ENCODE peak calls at places on chromosomes 1 and 21, in six cellular contexts. A, Y, E, X, J and K are unnamed samples.
A peak's percentile ranks its signal among the peaks of the same experiment; 100 is the strongest.

GRCh38 chr1:48109390-48110009 is 112.3 kb upstream of the TRABD2B start:
- DNase-seq in J (no peak), X (no peak), E (peak; percentile 24), Y (no peak), A (no peak), K (peak; percentile 42)

GRCh38 chr1:53133261-53134041 is 9.0 kb downstream of the SLC1A7 start:
- DNase-seq in X (no peak), Y (no peak), J (no peak), E (no peak), A (no peak), K (no peak)

GRCh38 chr1:106876384-106876783 is 180.1 kb upstream of the PRMT6 start:
- DNase-seq in Y (no peak), E (no peak), A (no peak), X (no peak), J (no peak), K (no peak)

GRCh38 chr1:230422221-230422981 is 3.7 kb downstream of the PGBD5 start:
- DNase-seq in E (no peak), X (no peak), J (no peak), A (no peak), Y (no peak), K (no peak)

GRCh38 chr1:183023146-183023600 is at the start of gene LAMC1:
- DNase-seq in A (no peak), X (peak; percentile 79), J (peak; percentile 86), Y (peak; percentile 87), E (no peak), K (peak; percentile 90)

GRCh38 chr1:180198186-180198585 is 31.9 kb upstream of the LHX4 start:
- DNase-seq in Y (no peak), X (no peak), E (no peak), J (no peak), A (no peak), K (peak; percentile 25)

GRCh38 chr1:48039088-48040049 is 42.2 kb upstream of the TRABD2B start:
- DNase-seq in E (no peak), A (no peak), J (no peak), X (no peak), Y (no peak), K (peak; percentile 83)

GRCh38 chr1:156119503-156120209 is 5.1 kb downstream of the LMNA start:
- DNase-seq in E (no peak), X (peak; percentile 69), J (peak; percentile 48), Y (no peak), A (no peak), K (peak; percentile 64)

GRCh38 chr21:31397515-31397926 is 53.5 kb upstream of the TIAM1 start:
- DNase-seq in Y (no peak), A (no peak), E (no peak), J (no peak), X (no peak), K (peak; percentile 22)

GRCh38 chr1:36513676-36514473 is 31.2 kb upstream of the CSF3R start:
- DNase-seq in X (no peak), E (no peak), Y (no peak), J (no peak), A (no peak), K (no peak)

GRCh38 chr1:174131032-174131638 is 28.2 kb upstream of the RABGAP1L start:
- DNase-seq in J (no peak), X (no peak), A (no peak), E (no peak), Y (no peak), K (no peak)

GRCh38 chr1:111707906-111708305 is 31.3 kb downstream of the INKA2 start:
- DNase-seq in Y (no peak), A (no peak), J (no peak), E (no peak), X (no peak), K (no peak)

GRCh38 chr21:43716376-43717165 is 2.4 kb upstream of the PDXK start:
- DNase-seq in J (no peak), Y (no peak), A (no peak), X (no peak), E (no peak), K (no peak)

GRCh38 chr1:177569476-177569875 is 398.7 kb downstream of the BRINP2 start:
- DNase-seq in E (no peak), X (no peak), J (no peak), Y (no peak), A (no peak), K (no peak)

GRCh38 chr1:209612646-209613350 is 29.3 kb downstream of the CAMK1G start:
- DNase-seq in A (no peak), Y (no peak), E (no peak), X (no peak), J (no peak), K (no peak)

GRCh38 chr1:115063238-115063901 is 25.9 kb downstream of the TSPAN2 start:
- DNase-seq in X (no peak), A (peak; percentile 44), Y (no peak), J (no peak), E (no peak), K (peak; percentile 48)

GRCh38 chr1:73803380-73803779 is 394.6 kb downstream of the LRRIQ3 start:
- DNase-seq in X (no peak), Y (no peak), J (no peak), E (no peak), A (no peak), K (no peak)

GRCh38 chr1:196078691-196079090 is 529.5 kb downstream of the KCNT2 start:
- DNase-seq in E (no peak), J (no peak), Y (no peak), X (no peak), A (no peak), K (no peak)

GRCh38 chr1:19735419-19736127 is 64.1 kb downstream of the TMCO4 start:
- DNase-seq in Y (no peak), E (no peak), J (no peak), X (peak; percentile 92), A (no peak), K (peak; percentile 53)

GRCh38 chr1:219761208-219761860 is 148.4 kb upstream of the ZC3H11B start:
- DNase-seq in X (no peak), E (no peak), A (no peak), J (no peak), Y (no peak), K (no peak)

GRCh38 chr1:5953386-5953785 is 38.8 kb downstream of the NPHP4 start:
- DNase-seq in J (no peak), E (no peak), A (no peak), X (peak; percentile 38), Y (no peak), K (no peak)

GRCh38 chr1:172670316-172670715 is 11.4 kb downstream of the FASLG start:
- DNase-seq in A (peak; percentile 16), Y (no peak), E (no peak), X (no peak), J (no peak), K (no peak)

GRCh38 chr1:36710008-36710407 is 227.3 kb upstream of the CSF3R start:
- DNase-seq in X (no peak), J (no peak), A (no peak), E (no peak), Y (no peak), K (no peak)

GRCh38 chr1:112708002-112708448 is 1.1 kb upstream of the RHOC start:
- DNase-seq in Y (no peak), E (no peak), J (no peak), X (no peak), A (no peak), K (no peak)

GRCh38 chr1:80582980-80583379 is 1217.8 kb upstream of the ADGRL2 start:
- DNase-seq in A (no peak), E (no peak), X (no peak), J (no peak), Y (no peak), K (no peak)

GRCh38 chr1:169494343-169494742 is 8.6 kb upstream of the SLC19A2 start:
- DNase-seq in Y (no peak), J (no peak), A (no peak), E (no peak), X (no peak), K (no peak)

GRCh38 chr1:20500716-20501115 is 7.2 kb downstream of the MUL1 start:
- DNase-seq in A (no peak), J (no peak), E (no peak), Y (no peak), X (no peak), K (no peak)

GRCh38 chr1:159214149-159214760 is 9.6 kb downstream of the ACKR1 start:
- DNase-seq in X (no peak), E (peak; percentile 10), J (no peak), A (peak; percentile 35), Y (no peak), K (peak; percentile 49)

GRCh38 chr1:96416690-96417444 is 304.7 kb upstream of the PTBP2 start:
- DNase-seq in Y (no peak), E (no peak), A (no peak), X (no peak), J (no peak), K (no peak)

GRCh38 chr1:217343907-217344306 is 287.0 kb downstream of the GPATCH2 start:
- DNase-seq in J (no peak), X (no peak), E (no peak), Y (no peak), A (no peak), K (no peak)

GRCh38 chr1:11158720-11159321 is 30.3 kb upstream of the ANGPTL7 start:
- DNase-seq in A (no peak), E (no peak), J (no peak), Y (no peak), X (no peak), K (peak; percentile 21)

GRCh38 chr1:31587720-31588423 is 11.6 kb downstream of the TINAGL1 start:
- DNase-seq in J (peak; percentile 66), Y (no peak), A (peak; percentile 43), E (no peak), X (peak; percentile 94), K (peak; percentile 73)
- H3K27ac ChIP-seq in J (peak overlapping the region; percentile 66), Y (peak overlapping the region; percentile 83), A (no peak overlapping the region), E (peak overlapping the region; percentile 68), X (peak overlapping the region; percentile 93), K (no peak overlapping the region)

GRCh38 chr1:154772611-154773515 is 97.2 kb downstream of the KCNN3 start:
- DNase-seq in E (no peak), Y (no peak), A (peak; percentile 35), J (no peak), X (peak; percentile 37), K (peak; percentile 40)
- TF ChIP-seq CTCF in E (no peak), Y (no peak), A (peak; percentile 28), J (no peak), X (no peak), K (peak; percentile 41)

DNA sequence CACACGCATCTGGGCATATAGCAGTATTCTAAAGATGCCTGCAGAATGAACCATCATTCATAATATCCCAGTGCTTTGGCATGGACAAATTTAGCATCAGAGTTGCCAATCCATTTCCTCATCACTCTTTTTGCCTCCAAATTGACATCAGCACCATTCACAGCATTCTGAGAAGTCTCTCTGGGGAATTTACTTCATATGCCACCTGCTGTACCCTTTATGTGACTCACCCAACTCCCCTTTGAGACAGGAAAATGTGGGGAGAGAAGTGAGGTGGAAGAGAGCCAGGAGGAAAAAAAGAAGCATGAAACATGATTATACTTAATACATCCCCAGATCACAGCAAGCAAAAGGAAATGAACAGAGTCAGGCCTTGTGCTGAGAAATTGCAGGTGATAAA is 37.4 kb downstream of the RAB3B start:
- DNase-seq in E (no peak), J (no peak), X (no peak), A (no peak), Y (no peak), K (peak; percentile 99)
- H3K27me3 ChIP-seq in E (no peaks in the 10 kb centered on the region), J (no peaks in the 10 kb centered on the region), X (no peaks in the 10 kb centered on the region), A (no peaks in the 10 kb centered on the region), Y (peaks cover 93% of the 10 kb centered on the region), K (no peaks in the 10 kb centered on the region)

DNA sequence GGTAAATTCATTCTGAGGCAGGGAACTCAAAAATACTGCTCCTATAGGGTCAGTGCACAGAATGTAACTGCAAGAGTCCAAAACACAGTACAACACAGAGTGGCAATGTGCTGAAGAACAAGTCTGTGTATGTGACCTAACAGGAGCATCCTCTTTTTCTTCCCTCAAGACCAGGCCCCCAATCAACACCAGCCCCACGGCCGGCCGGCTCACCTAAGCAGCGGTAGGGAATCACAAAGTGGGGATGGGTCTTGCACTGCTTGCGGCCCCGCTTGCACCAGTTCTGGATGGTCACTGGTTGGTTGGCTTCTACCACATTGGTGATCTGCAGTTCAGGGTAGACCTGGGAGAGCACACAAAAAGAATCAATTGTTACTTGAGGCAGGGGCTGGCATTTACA is 80.8 kb downstream of the APP start:
- DNase-seq in Y (no peak), J (no peak), X (no peak), E (no peak), A (no peak), K (no peak)
- H3K27ac ChIP-seq in Y (no peak overlapping the region), J (no peak overlapping the region), X (no peak overlapping the region), E (no peak overlapping the region), A (no peak overlapping the region), K (no peak overlapping the region)